ENCODE peak calls at places on chromosome 22, in ten cellular contexts. One of them, this sample, is unnamed. For H3K36me3, the result is how much of the 10 kb centered on the place peaks cover.

GRCh38 chr22:36461665-36462474 is 19.6 kb downstream of the TXN2 start:
- DNase-seq in spleen: no peak
- DNase-seq in transverse colon: no peak
- DNase-seq in GM12878: no peak
- DNase-seq in GM23338: peak
- DNase-seq in H1: peak
- DNase-seq in HepG2: peak
- DNase-seq in HCT116: no peak
- DNase-seq in stomach: no peak
- DNase-seq in upper lobe of left lung: peak
- DNase-seq in this sample: peak

GRCh38 chr22:39721456-39722325 is 151.1 kb downstream of the CACNA1I start:
- DNase-seq in spleen: peak
- DNase-seq in transverse colon: no peak
- DNase-seq in HepG2: no peak
- DNase-seq in stomach: peak
- DNase-seq in HCT116: no peak
- DNase-seq in GM23338: no peak
- DNase-seq in H1: no peak
- DNase-seq in upper lobe of left lung: no peak
- DNase-seq in GM12878: no peak
- DNase-seq in this sample: peak

GRCh38 chr22:45064313-45065268 is 54.8 kb upstream of the PHF21B start:
- DNase-seq in GM23338: no peak
- DNase-seq in stomach: no peak
- DNase-seq in transverse colon: no peak
- DNase-seq in H1: no peak
- DNase-seq in spleen: no peak
- DNase-seq in upper lobe of left lung: no peak
- DNase-seq in GM12878: peak
- DNase-seq in HepG2: no peak
- DNase-seq in HCT116: no peak
- DNase-seq in this sample: no peak

GRCh38 chr22:35634981-35635540 is 13.2 kb upstream of the APOL6 start:
- DNase-seq in H1: no peak
- DNase-seq in HepG2: no peak
- DNase-seq in spleen: peak
- DNase-seq in upper lobe of left lung: no peak
- DNase-seq in GM23338: no peak
- DNase-seq in HCT116: no peak
- DNase-seq in GM12878: no peak
- DNase-seq in transverse colon: no peak
- DNase-seq in stomach: no peak
- DNase-seq in this sample: no peak

GRCh38 chr22:45319319-45319675 is 9.6 kb downstream of the FAM118A start:
- DNase-seq in upper lobe of left lung: no peak
- DNase-seq in GM23338: peak
- DNase-seq in HCT116: no peak
- DNase-seq in HepG2: no peak
- DNase-seq in GM12878: no peak
- DNase-seq in H1: no peak
- DNase-seq in stomach: no peak
- DNase-seq in transverse colon: no peak
- DNase-seq in spleen: no peak
- DNase-seq in this sample: no peak

GRCh38 chr22:41915035-41915782 is at the start of gene SHISA8:
- DNase-seq in H1: no peak
- DNase-seq in HepG2: no peak
- DNase-seq in GM23338: peak
- DNase-seq in spleen: peak
- DNase-seq in upper lobe of left lung: no peak
- DNase-seq in stomach: peak
- DNase-seq in HCT116: no peak
- DNase-seq in GM12878: no peak
- DNase-seq in transverse colon: peak
- DNase-seq in this sample: no peak

GRCh38 chr22:22867996-22868715 is 19.5 kb upstream of the IGLL5 start:
- DNase-seq in GM12878: no peak
- DNase-seq in HepG2: no peak
- DNase-seq in upper lobe of left lung: no peak
- DNase-seq in spleen: no peak
- DNase-seq in GM23338: no peak
- DNase-seq in transverse colon: no peak
- DNase-seq in H1: no peak
- DNase-seq in stomach: no peak
- DNase-seq in HCT116: no peak
- DNase-seq in this sample: no peak

GRCh38 chr22:49305215-49305965 is 522.3 kb downstream of the BRD1 start:
- DNase-seq in HepG2: peak
- DNase-seq in GM23338: peak
- DNase-seq in GM12878: no peak
- DNase-seq in HCT116: peak
- DNase-seq in transverse colon: peak
- DNase-seq in upper lobe of left lung: peak
- DNase-seq in spleen: peak
- DNase-seq in stomach: peak
- DNase-seq in H1: peak
- DNase-seq in this sample: peak

GRCh38 chr22:22865311-22866072 is 22.1 kb upstream of the IGLL5 start:
- DNase-seq in spleen: no peak
- DNase-seq in GM12878: no peak
- DNase-seq in HCT116: no peak
- DNase-seq in HepG2: no peak
- DNase-seq in stomach: no peak
- DNase-seq in upper lobe of left lung: no peak
- DNase-seq in H1: no peak
- DNase-seq in GM23338: no peak
- DNase-seq in transverse colon: peak
- DNase-seq in this sample: no peak

GRCh38 chr22:20656516-20656901 is 117.4 kb upstream of the SERPIND1 start:
- DNase-seq in HCT116: no peak
- DNase-seq in HepG2: no peak
- DNase-seq in H1: no peak
- DNase-seq in GM12878: no peak
- DNase-seq in transverse colon: no peak
- DNase-seq in GM23338: no peak
- DNase-seq in stomach: no peak
- DNase-seq in spleen: no peak
- DNase-seq in upper lobe of left lung: no peak
- DNase-seq in this sample: no peak

GRCh38 chr22:36829370-36830002 is 12.7 kb upstream of the PVALB start:
- DNase-seq in transverse colon: no peak
- DNase-seq in spleen: no peak
- DNase-seq in HepG2: no peak
- DNase-seq in GM12878: no peak
- DNase-seq in HCT116: no peak
- DNase-seq in stomach: no peak
- DNase-seq in GM23338: no peak
- DNase-seq in H1: no peak
- DNase-seq in upper lobe of left lung: peak
- DNase-seq in this sample: no peak

GRCh38 chr22:34669001-34669400 is 397.0 kb upstream of the ISX start:
- DNase-seq in stomach: no peak
- DNase-seq in H1: no peak
- DNase-seq in GM12878: no peak
- DNase-seq in HCT116: no peak
- DNase-seq in HepG2: no peak
- DNase-seq in upper lobe of left lung: no peak
- DNase-seq in GM23338: no peak
- DNase-seq in transverse colon: no peak
- DNase-seq in spleen: no peak
- DNase-seq in this sample: no peak

GRCh38 chr22:44098021-44098739 is 74.1 kb downstream of the PARVB start:
- DNase-seq in GM12878: no peak
- DNase-seq in H1: no peak
- DNase-seq in transverse colon: no peak
- DNase-seq in upper lobe of left lung: no peak
- DNase-seq in spleen: peak
- DNase-seq in GM23338: no peak
- DNase-seq in stomach: no peak
- DNase-seq in HepG2: no peak
- DNase-seq in HCT116: no peak
- DNase-seq in this sample: no peak

GRCh38 chr22:27097933-27098332 is 440.5 kb downstream of the MIAT start:
- DNase-seq in H1: no peak
- DNase-seq in GM12878: no peak
- DNase-seq in GM23338: peak
- DNase-seq in transverse colon: no peak
- DNase-seq in HCT116: no peak
- DNase-seq in spleen: no peak
- DNase-seq in HepG2: no peak
- DNase-seq in upper lobe of left lung: no peak
- DNase-seq in stomach: no peak
- DNase-seq in this sample: no peak

GRCh38 chr22:27100323-27100722 is 442.9 kb downstream of the MIAT start:
- DNase-seq in GM23338: peak
- DNase-seq in HepG2: no peak
- DNase-seq in upper lobe of left lung: no peak
- DNase-seq in HCT116: no peak
- DNase-seq in GM12878: no peak
- DNase-seq in stomach: no peak
- DNase-seq in transverse colon: no peak
- DNase-seq in spleen: no peak
- DNase-seq in H1: no peak
- DNase-seq in this sample: no peak

GRCh38 chr22:27101288-27101687 is 443.9 kb downstream of the MIAT start:
- DNase-seq in upper lobe of left lung: no peak
- DNase-seq in HCT116: no peak
- DNase-seq in H1: no peak
- DNase-seq in transverse colon: no peak
- DNase-seq in stomach: no peak
- DNase-seq in GM23338: no peak
- DNase-seq in spleen: no peak
- DNase-seq in HepG2: no peak
- DNase-seq in GM12878: no peak
- DNase-seq in this sample: no peak

GRCh38 chr22:27100789-27101188 is 443.4 kb downstream of the MIAT start:
- DNase-seq in GM12878: no peak
- DNase-seq in HepG2: no peak
- DNase-seq in HCT116: no peak
- DNase-seq in stomach: no peak
- DNase-seq in H1: no peak
- DNase-seq in transverse colon: no peak
- DNase-seq in GM23338: peak
- DNase-seq in spleen: no peak
- DNase-seq in upper lobe of left lung: no peak
- DNase-seq in this sample: no peak

GRCh38 chr22:27099896-27100295 is 442.5 kb downstream of the MIAT start:
- DNase-seq in HepG2: no peak
- DNase-seq in spleen: no peak
- DNase-seq in HCT116: no peak
- DNase-seq in upper lobe of left lung: no peak
- DNase-seq in GM23338: peak
- DNase-seq in stomach: no peak
- DNase-seq in transverse colon: no peak
- DNase-seq in H1: no peak
- DNase-seq in GM12878: no peak
- DNase-seq in this sample: no peak
- H3K36me3 ChIP-seq in HepG2: under half
- H3K36me3 ChIP-seq in spleen: under half
- H3K36me3 ChIP-seq in HCT116: under half
- H3K36me3 ChIP-seq in upper lobe of left lung: under half
- H3K36me3 ChIP-seq in GM23338: under half
- H3K36me3 ChIP-seq in stomach: under half
- H3K36me3 ChIP-seq in transverse colon: under half
- H3K36me3 ChIP-seq in H1: under half
- H3K36me3 ChIP-seq in GM12878: under half
- H3K36me3 ChIP-seq in this sample: under half

GRCh38 chr22:28031383-28031922 is 112.4 kb upstream of the PITPNB start:
- DNase-seq in GM23338: no peak
- DNase-seq in H1: no peak
- DNase-seq in HepG2: no peak
- DNase-seq in upper lobe of left lung: no peak
- DNase-seq in transverse colon: no peak
- DNase-seq in stomach: no peak
- DNase-seq in GM12878: no peak
- DNase-seq in spleen: peak
- DNase-seq in HCT116: no peak
- DNase-seq in this sample: no peak

GRCh38 chr22:28029201-28029948 is 110.3 kb upstream of the PITPNB start:
- DNase-seq in stomach: peak
- DNase-seq in HepG2: no peak
- DNase-seq in GM23338: peak
- DNase-seq in HCT116: no peak
- DNase-seq in transverse colon: peak
- DNase-seq in GM12878: no peak
- DNase-seq in spleen: peak
- DNase-seq in H1: no peak
- DNase-seq in upper lobe of left lung: peak
- DNase-seq in this sample: peak

GRCh38 chr22:28027453-28028448 is 108.7 kb upstream of the PITPNB start:
- DNase-seq in upper lobe of left lung: no peak
- DNase-seq in transverse colon: no peak
- DNase-seq in GM12878: no peak
- DNase-seq in H1: no peak
- DNase-seq in stomach: no peak
- DNase-seq in HCT116: no peak
- DNase-seq in HepG2: no peak
- DNase-seq in spleen: peak
- DNase-seq in GM23338: no peak
- DNase-seq in this sample: no peak

GRCh38 chr22:28030442-28030841 is 111.4 kb upstream of the PITPNB start:
- DNase-seq in spleen: peak
- DNase-seq in stomach: no peak
- DNase-seq in HCT116: no peak
- DNase-seq in upper lobe of left lung: no peak
- DNase-seq in GM23338: no peak
- DNase-seq in transverse colon: no peak
- DNase-seq in GM12878: no peak
- DNase-seq in H1: no peak
- DNase-seq in HepG2: no peak
- DNase-seq in this sample: no peak

GRCh38 chr22:28029962-28030361 is 110.9 kb upstream of the PITPNB start:
- DNase-seq in GM12878: no peak
- DNase-seq in upper lobe of left lung: no peak
- DNase-seq in stomach: no peak
- DNase-seq in HepG2: no peak
- DNase-seq in HCT116: no peak
- DNase-seq in H1: no peak
- DNase-seq in GM23338: no peak
- DNase-seq in transverse colon: no peak
- DNase-seq in spleen: peak
- DNase-seq in this sample: no peak
- TF ChIP-seq POLR2AphosphoS5 in GM12878: no peak
- TF ChIP-seq POLR2AphosphoS5 in upper lobe of left lung: no peak
- TF ChIP-seq POLR2AphosphoS5 in stomach: no peak
- TF ChIP-seq POLR2AphosphoS5 in HepG2: no peak
- TF ChIP-seq POLR2AphosphoS5 in HCT116: no peak
- TF ChIP-seq POLR2AphosphoS5 in H1: no peak
- TF ChIP-seq POLR2AphosphoS5 in GM23338: no peak
- TF ChIP-seq POLR2AphosphoS5 in transverse colon: no peak
- TF ChIP-seq POLR2AphosphoS5 in spleen: no peak
- TF ChIP-seq POLR2AphosphoS5 in this sample: no peak

GRCh38 chr22:46596819-46597218 is 23.4 kb upstream of the GRAMD4 start:
- DNase-seq in GM12878: no peak
- DNase-seq in HepG2: no peak
- DNase-seq in transverse colon: peak
- DNase-seq in spleen: peak
- DNase-seq in stomach: peak
- DNase-seq in GM23338: peak
- DNase-seq in H1: no peak
- DNase-seq in HCT116: peak
- DNase-seq in upper lobe of left lung: peak
- DNase-seq in this sample: peak
- TF ChIP-seq CTCF in GM12878: no peak
- TF ChIP-seq CTCF in HepG2: no peak
- TF ChIP-seq CTCF in transverse colon: peak
- TF ChIP-seq CTCF in spleen: no peak
- TF ChIP-seq CTCF in stomach: peak
- TF ChIP-seq CTCF in GM23338: no peak
- TF ChIP-seq CTCF in H1: peak
- TF ChIP-seq CTCF in HCT116: peak
- TF ChIP-seq CTCF in upper lobe of left lung: peak
- TF ChIP-seq CTCF in this sample: no peak

GRCh38 chr22:19357270-19358105 is 66.0 kb upstream of the CLTCL1 start:
- DNase-seq in spleen: no peak
- DNase-seq in GM23338: no peak
- DNase-seq in HepG2: no peak
- DNase-seq in HCT116: no peak
- DNase-seq in stomach: no peak
- DNase-seq in GM12878: no peak
- DNase-seq in transverse colon: no peak
- DNase-seq in upper lobe of left lung: no peak
- DNase-seq in H1: no peak
- DNase-seq in this sample: no peak
- H3K36me3 ChIP-seq in spleen: half or more
- H3K36me3 ChIP-seq in GM23338: under half
- H3K36me3 ChIP-seq in HepG2: half or more
- H3K36me3 ChIP-seq in HCT116: under half
- H3K36me3 ChIP-seq in stomach: half or more
- H3K36me3 ChIP-seq in GM12878: under half
- H3K36me3 ChIP-seq in transverse colon: half or more
- H3K36me3 ChIP-seq in upper lobe of left lung: half or more
- H3K36me3 ChIP-seq in H1: under half
- H3K36me3 ChIP-seq in this sample: under half

This sample was measured in breast epithelium.